ENCODE peak calls at places on chromosomes 4 and X, in four cellular contexts. R is Right ventricle myocardium superior, N is AG04450, P is C1 segment of cervical spinal cord. B is an unnamed sample.
A peak's percentile ranks its signal among the peaks of the same experiment; 100 is the strongest.

GRCh38 chr4:56305390-56305789 is 81.9 kb downstream of the AASDH start:
- DNase-seq in R (no peak), N (no peak), P (no peak), B (no peak)

GRCh38 chr4:86891785-86892638 is at the start of gene C4orf36:
- DNase-seq in R (peak; percentile 65), N (no peak), P (no peak), B (peak; percentile 67)

GRCh38 chr4:141275834-141276233 is 55.1 kb downstream of the ZNF330 start:
- DNase-seq in R (no peak), N (peak; percentile 80), P (no peak), B (no peak)

GRCh38 chr4:87073570-87074470 is 139.0 kb downstream of the AFF1 start:
- DNase-seq in R (peak; percentile 51), N (no peak), P (no peak), B (peak; percentile 21)

GRCh38 chr4:158809611-158810486 is 41.0 kb downstream of the FNIP2 start:
- DNase-seq in R (no peak), N (no peak), P (no peak), B (no peak)

GRCh38 chrX:130114141-130114561 is 3.9 kb upstream of the ELF4 start:
- DNase-seq in R (no peak), N (no peak), P (no peak), B (no peak)

GRCh38 chrX:131723646-131724045 is 179.8 kb downstream of the OR13H1 start:
- DNase-seq in R (no peak), N (no peak), P (no peak), B (no peak)

GRCh38 chr4:13445841-13446790 is 38.0 kb downstream of the RAB28 start:
- DNase-seq in R (no peak), N (no peak), P (no peak), B (no peak)

GRCh38 chrX:63761639-63762038 is 23.4 kb downstream of the ARHGEF9 start:
- DNase-seq in R (no peak), N (no peak), P (no peak), B (no peak)

GRCh38 chr4:81040175-81040659 is 9.7 kb downstream of the BMP3 start:
- DNase-seq in R (no peak), N (no peak), P (no peak), B (no peak)

GRCh38 chrX:151488677-151489076 is 74.8 kb upstream of the PASD1 start:
- DNase-seq in R (no peak), N (no peak), P (no peak), B (no peak)

GRCh38 chr4:9996319-9997110 is 24.8 kb downstream of the SLC2A9 start:
- DNase-seq in R (no peak), N (no peak), P (no peak), B (no peak)

GRCh38 chr4:41256131-41256739 is 493 bp upstream of the UCHL1 start:
- DNase-seq in R (no peak), N (peak; percentile 26), P (no peak), B (no peak)

GRCh38 chrX:40734956-40735317 is 405 bp downstream of the MED14 start:
- DNase-seq in R (no peak), N (no peak), P (no peak), B (no peak)

GRCh38 chr4:25723409-25723808 is 67.8 kb downstream of the SLC34A2 start:
- DNase-seq in R (no peak), N (peak; percentile 13), P (no peak), B (no peak)

GRCh38 chrX:68936608-68937007 is 107.8 kb downstream of the EFNB1 start:
- DNase-seq in R (no peak), N (peak; percentile 51), P (no peak), B (no peak)

GRCh38 chr4:107824367-107825071 is at the start of gene SGMS2:
- DNase-seq in R (peak; percentile 91), N (peak; percentile 54), P (peak; percentile 32), B (peak; percentile 62)

GRCh38 chrX:42524374-42524773 is 253.6 kb downstream of the PPP1R2C start:
- DNase-seq in R (no peak), N (no peak), P (no peak), B (no peak)

GRCh38 chr4:78553526-78554060 is 2.0 kb downstream of the ANXA3 start:
- DNase-seq in R (no peak), N (no peak), P (no peak), B (no peak)

GRCh38 chr4:101279377-101279871 is 67.9 kb downstream of the PPP3CA start:
- DNase-seq in R (no peak), N (peak; percentile 86), P (no peak), B (no peak)

GRCh38 chr4:7815562-7815961 is 124.1 kb downstream of the AFAP1 start:
- DNase-seq in R (no peak), N (no peak), P (no peak), B (no peak)

GRCh38 chr4:37685211-37685725 is 908 bp downstream of the RELL1 start:
- DNase-seq in R (no peak), N (peak; percentile 37), P (no peak), B (no peak)

GRCh38 chrX:141791856-141792255 is 46.3 kb upstream of the MAGEC3 start:
- DNase-seq in R (no peak), N (no peak), P (no peak), B (no peak)

GRCh38 chr4:101232074-101232776 is 115.1 kb downstream of the PPP3CA start:
- DNase-seq in R (peak; percentile 39), N (no peak), P (no peak), B (no peak)

B was measured in anterior cingulate cortex.